ENCODE peak calls at places on chromosome 20, in eight cellular contexts. Y, M, L, F, P, E, Q and D are unnamed samples.

GRCh38 chr20:8535403-8536003 is 403.4 kb downstream of the PLCB1 start:
- DNase-seq in Y (no peak), M (peak; percentile 32), L (no peak), F (peak; percentile 26), P (no peak), E (no peak), Q (no peak), D (peak; percentile 9)

GRCh38 chr20:36686504-36686903 is 40.5 kb upstream of the SLA2 start:
- DNase-seq in Y (no peak), M (no peak), L (no peak), F (no peak), P (no peak), E (no peak), Q (no peak), D (no peak)

GRCh38 chr20:6660441-6660840 is 107.0 kb upstream of the BMP2 start:
- DNase-seq in Y (peak; percentile 54), M (no peak), L (no peak), F (no peak), P (no peak), E (no peak), Q (no peak), D (no peak)

GRCh38 chr20:33160681-33161080 is 7.3 kb upstream of the BPIFA2 start:
- DNase-seq in Y (no peak), M (no peak), L (no peak), F (no peak), P (no peak), E (no peak), Q (no peak), D (no peak)

GRCh38 chr20:17628101-17628841 is 53.8 kb downstream of the RRBP1 start:
- DNase-seq in Y (no peak), M (no peak), L (no peak), F (no peak), P (no peak), E (no peak), Q (no peak), D (no peak)

GRCh38 chr20:59006167-59006863 is 739 bp downstream of the CTSZ start:
- DNase-seq in Y (no peak), M (no peak), L (no peak), F (no peak), P (no peak), E (no peak), Q (no peak), D (peak; percentile 50)

GRCh38 chr20:53302695-53303094 is 290.9 kb downstream of the ZNF217 start:
- DNase-seq in Y (no peak), M (no peak), L (no peak), F (no peak), P (no peak), E (no peak), Q (no peak), D (no peak)

GRCh38 chr20:60102665-60103210 is 144.5 kb downstream of the CDH26 start:
- DNase-seq in Y (no peak), M (no peak), L (no peak), F (no peak), P (no peak), E (no peak), Q (no peak), D (no peak)

GRCh38 chr20:34065260-34065659 is 46.8 kb downstream of the EIF2S2 start:
- DNase-seq in Y (no peak), M (peak; percentile 60), L (no peak), F (peak; percentile 67), P (no peak), E (peak; percentile 82), Q (no peak), D (no peak)

GRCh38 chr20:52768649-52769048 is 203.5 kb upstream of the TSHZ2 start:
- DNase-seq in Y (no peak), M (no peak), L (no peak), F (no peak), P (no peak), E (no peak), Q (no peak), D (no peak)

DNA sequence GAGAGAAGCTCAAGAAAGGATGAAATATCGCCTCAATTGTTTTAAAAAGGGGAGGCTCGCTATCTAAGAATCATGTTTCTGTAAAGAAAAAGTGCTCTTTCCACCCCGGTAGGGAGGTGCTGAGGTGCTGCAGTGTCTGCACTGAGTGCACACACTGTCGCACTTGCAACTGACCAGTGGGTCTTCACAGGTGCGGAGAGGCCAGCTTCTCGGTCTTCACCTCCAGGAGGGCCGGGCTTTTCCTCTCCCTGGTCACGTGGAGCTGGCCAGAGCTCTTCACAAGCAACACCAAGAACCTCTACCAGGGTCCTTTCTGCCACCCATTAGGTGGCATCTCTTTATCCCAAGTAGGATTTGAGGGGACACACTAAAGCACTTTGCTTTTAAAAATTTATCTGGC is 27.8 kb upstream of the TCFL5 start:
- DNase-seq in Y (no peak), M (no peak), L (no peak), F (no peak), P (no peak), E (no peak), Q (no peak), D (no peak)
- TF ChIP-seq CTCF in Y (no peak), M (no peak), L (no peak), F (no peak), P (no peak), E (no peak), Q (no peak), D (no peak)

GRCh38 chr20:38290829-38291581 is 13.0 kb upstream of the BPI start:
- DNase-seq in Y (no peak), M (peak; percentile 88), L (no peak), F (peak; percentile 79), P (no peak), E (peak; percentile 79), Q (no peak), D (no peak)
- TF ChIP-seq CTCF in Y (no peak), M (peak; percentile 63), L (no peak), F (peak; percentile 74), P (no peak), E (peak; percentile 52), Q (peak; percentile 49), D (peak; percentile 49)

GRCh38 chr20:46327557-46327956 is 19.3 kb upstream of the CDH22 start:
- DNase-seq in Y (no peak), M (no peak), L (no peak), F (no peak), P (no peak), E (no peak), Q (no peak), D (no peak)
- TF ChIP-seq CTCF in Y (no peak), M (no peak), L (no peak), F (no peak), P (no peak), E (no peak), Q (no peak), D (no peak)

GRCh38 chr20:3250091-3250504 is 11.1 kb upstream of the SLC4A11 start:
- DNase-seq in Y (no peak), M (no peak), L (no peak), F (no peak), P (no peak), E (no peak), Q (no peak), D (no peak)
- TF ChIP-seq CTCF in Y (no peak), M (peak; percentile 29), L (no peak), F (peak; percentile 32), P (no peak), E (no peak), Q (peak; percentile 65), D (no peak)

DNA sequence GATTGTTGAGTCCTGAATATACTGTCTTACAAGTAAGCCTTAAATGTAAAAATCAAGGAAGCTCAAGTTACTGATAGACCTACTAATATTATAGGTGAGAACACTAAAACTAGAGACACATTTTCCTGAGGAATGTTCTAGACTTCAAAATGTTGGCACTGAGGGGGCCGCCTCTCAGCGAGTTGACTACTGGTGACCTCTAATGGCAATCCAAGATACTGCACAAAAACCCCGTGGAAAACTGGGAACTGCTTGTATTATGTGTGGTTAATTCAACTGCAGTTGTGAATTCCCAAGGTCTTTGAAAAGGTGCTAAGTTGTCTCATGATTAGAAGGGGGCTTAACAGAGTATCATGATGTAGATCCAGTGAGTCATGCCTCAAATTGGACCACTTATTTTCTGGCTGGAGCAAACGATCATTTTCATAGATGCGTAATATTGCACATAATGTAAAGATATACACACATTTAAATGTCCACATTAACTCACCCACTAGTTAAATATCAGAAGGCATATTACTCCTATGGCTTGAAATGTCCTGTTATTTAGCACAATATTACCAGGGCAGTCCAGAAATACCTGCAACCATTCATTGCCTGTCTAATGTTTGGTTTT is 336.2 kb downstream of the FOXA2 start:
- DNase-seq in Y (no peak), M (peak; percentile 0), L (no peak), F (no peak), P (peak; percentile 15), E (no peak), Q (no peak), D (no peak)
- TF ChIP-seq CTCF in Y (no peak), M (peak; percentile 31), L (no peak), F (peak; percentile 34), P (peak; percentile 44), E (no peak), Q (peak; percentile 53), D (peak; percentile 60)

GRCh38 chr20:11719153-11719552 is 198.5 kb upstream of the BTBD3 start:
- DNase-seq in Y (no peak), M (no peak), L (no peak), F (no peak), P (no peak), E (no peak), Q (no peak), D (no peak)

GRCh38 chr20:11716945-11717248 is 200.8 kb upstream of the BTBD3 start:
- DNase-seq in Y (no peak), M (no peak), L (no peak), F (no peak), P (no peak), E (no peak), Q (no peak), D (no peak)

GRCh38 chr20:11718474-11719094 is 199.1 kb upstream of the BTBD3 start:
- DNase-seq in Y (no peak), M (no peak), L (no peak), F (no peak), P (no peak), E (no peak), Q (no peak), D (no peak)

GRCh38 chr20:11717562-11717961 is 200.1 kb upstream of the BTBD3 start:
- DNase-seq in Y (no peak), M (no peak), L (no peak), F (no peak), P (no peak), E (no peak), Q (no peak), D (no peak)

GRCh38 chr20:11716239-11716944 is 201.3 kb upstream of the BTBD3 start:
- DNase-seq in Y (no peak), M (peak; percentile 57), L (no peak), F (peak; percentile 31), P (no peak), E (peak; percentile 94), Q (peak; percentile 65), D (no peak)
- TF ChIP-seq CTCF in Y (no peak), M (peak; percentile 43), L (no peak), F (peak; percentile 53), P (no peak), E (peak; percentile 72), Q (peak; percentile 71), D (no peak)